ENCODE peak calls at places on chromosomes 7 and 10, in four cellular contexts. One of them, this sample, is unnamed.

GRCh38 chr10:8873310-8873709 is 818.8 kb downstream of the GATA3 start:
- DNase-seq in AG10803: no peak
- DNase-seq in left ventricle myocardium inferior: no peak
- DNase-seq in H9: no peak
- DNase-seq in this sample: no peak

GRCh38 chr10:126387041-126387908 is 1.0 kb downstream of the ADAM12 start:
- DNase-seq in H9: peak
- DNase-seq in AG10803: peak
- DNase-seq in left ventricle myocardium inferior: peak
- DNase-seq in this sample: peak

GRCh38 chr10:107899075-107899474 is 734.6 kb upstream of the SORCS1 start:
- DNase-seq in AG10803: no peak
- DNase-seq in H9: peak
- DNase-seq in left ventricle myocardium inferior: no peak
- DNase-seq in this sample: no peak

GRCh38 chr7:20666444-20666843 is 51.0 kb downstream of the ABCB5 start:
- DNase-seq in left ventricle myocardium inferior: no peak
- DNase-seq in AG10803: no peak
- DNase-seq in H9: no peak
- DNase-seq in this sample: no peak

GRCh38 chr10:13945760-13946460 is 359.1 kb downstream of the PRPF18 start:
- DNase-seq in left ventricle myocardium inferior: no peak
- DNase-seq in AG10803: peak
- DNase-seq in H9: no peak
- DNase-seq in this sample: no peak

GRCh38 chr10:14036233-14036632 is 294.5 kb downstream of the FRMD4A start:
- DNase-seq in H9: no peak
- DNase-seq in AG10803: no peak
- DNase-seq in left ventricle myocardium inferior: no peak
- DNase-seq in this sample: no peak

GRCh38 chr7:63070696-63071095 is 928.0 kb upstream of the ZNF722 start:
- DNase-seq in left ventricle myocardium inferior: no peak
- DNase-seq in H9: no peak
- DNase-seq in AG10803: no peak
- DNase-seq in this sample: peak

GRCh38 chr10:42971251-42971599 is 105.6 kb upstream of the RET start:
- DNase-seq in H9: no peak
- DNase-seq in left ventricle myocardium inferior: no peak
- DNase-seq in AG10803: no peak
- DNase-seq in this sample: no peak

GRCh38 chr7:50266893-50267386 is 37.6 kb upstream of the IKZF1 start:
- DNase-seq in AG10803: no peak
- DNase-seq in left ventricle myocardium inferior: peak
- DNase-seq in H9: no peak
- DNase-seq in this sample: no peak

GRCh38 chr7:103987455-103987854 is 2.0 kb downstream of the RELN start:
- DNase-seq in left ventricle myocardium inferior: no peak
- DNase-seq in H9: no peak
- DNase-seq in AG10803: no peak
- DNase-seq in this sample: no peak

GRCh38 chr10:4947039-4947634 is 16.1 kb upstream of the AKR1C1 start:
- DNase-seq in AG10803: peak
- DNase-seq in H9: no peak
- DNase-seq in left ventricle myocardium inferior: no peak
- DNase-seq in this sample: no peak

GRCh38 chr7:47901542-47901941 is 46.7 kb downstream of the PKD1L1 start:
- DNase-seq in H9: no peak
- DNase-seq in left ventricle myocardium inferior: no peak
- DNase-seq in AG10803: peak
- DNase-seq in this sample: no peak

GRCh38 chr10:120632936-120633335 is 175.9 kb downstream of the PLPP4 start:
- DNase-seq in AG10803: no peak
- DNase-seq in H9: no peak
- DNase-seq in left ventricle myocardium inferior: no peak
- DNase-seq in this sample: no peak

GRCh38 chr7:41592226-41592625 is 110.7 kb downstream of the INHBA start:
- DNase-seq in H9: no peak
- DNase-seq in left ventricle myocardium inferior: no peak
- DNase-seq in AG10803: peak
- DNase-seq in this sample: no peak

GRCh38 chr7:49791089-49791741 is 17.8 kb downstream of the VWC2 start:
- DNase-seq in left ventricle myocardium inferior: no peak
- DNase-seq in AG10803: no peak
- DNase-seq in H9: peak
- DNase-seq in this sample: no peak

GRCh38 chr7:36668080-36668479 is 56.2 kb downstream of the AOAH start:
- DNase-seq in left ventricle myocardium inferior: no peak
- DNase-seq in AG10803: no peak
- DNase-seq in H9: no peak
- DNase-seq in this sample: no peak

GRCh38 chr10:12348870-12349627 is at the start of gene CAMK1D:
- DNase-seq in left ventricle myocardium inferior: peak
- DNase-seq in AG10803: peak
- DNase-seq in H9: peak
- DNase-seq in this sample: peak

GRCh38 chr10:12349628-12350166 is 350 bp downstream of the CAMK1D start:
- DNase-seq in AG10803: no peak
- DNase-seq in H9: no peak
- DNase-seq in left ventricle myocardium inferior: no peak
- DNase-seq in this sample: no peak

GRCh38 chr10:12350925-12351324 is 1.6 kb downstream of the CAMK1D start:
- DNase-seq in H9: no peak
- DNase-seq in left ventricle myocardium inferior: no peak
- DNase-seq in AG10803: no peak
- DNase-seq in this sample: no peak

GRCh38 chr10:12351447-12351846 is 2.1 kb downstream of the CAMK1D start:
- DNase-seq in left ventricle myocardium inferior: no peak
- DNase-seq in AG10803: no peak
- DNase-seq in H9: no peak
- DNase-seq in this sample: no peak

GRCh38 chr10:12350167-12350872 is 973 bp downstream of the CAMK1D start:
- DNase-seq in AG10803: peak
- DNase-seq in H9: peak
- DNase-seq in left ventricle myocardium inferior: peak
- DNase-seq in this sample: peak
- TF ChIP-seq CTCF in AG10803: no peak
- TF ChIP-seq CTCF in H9: no peak
- TF ChIP-seq CTCF in left ventricle myocardium inferior: peak
- TF ChIP-seq CTCF in this sample: peak

GRCh38 chr10:110306452-110306768 is 1.7 kb upstream of the SMNDC1 start:
- DNase-seq in AG10803: no peak
- DNase-seq in H9: no peak
- DNase-seq in left ventricle myocardium inferior: no peak
- DNase-seq in this sample: no peak
- TF ChIP-seq CTCF in AG10803: no peak
- TF ChIP-seq CTCF in H9: no peak
- TF ChIP-seq CTCF in left ventricle myocardium inferior: no peak
- TF ChIP-seq CTCF in this sample: no peak

GRCh38 chr10:78258303-78259030 is 224.8 kb downstream of the RPS24 start:
- DNase-seq in AG10803: no peak
- DNase-seq in H9: no peak
- DNase-seq in left ventricle myocardium inferior: no peak
- DNase-seq in this sample: no peak
- TF ChIP-seq CTCF in AG10803: no peak
- TF ChIP-seq CTCF in H9: peak
- TF ChIP-seq CTCF in left ventricle myocardium inferior: no peak
- TF ChIP-seq CTCF in this sample: no peak

GRCh38 chr10:129078746-129079480 is 388.1 kb upstream of the MGMT start:
- DNase-seq in AG10803: no peak
- DNase-seq in H9: no peak
- DNase-seq in left ventricle myocardium inferior: no peak
- DNase-seq in this sample: no peak
- TF ChIP-seq CTCF in AG10803: no peak
- TF ChIP-seq CTCF in H9: no peak
- TF ChIP-seq CTCF in left ventricle myocardium inferior: no peak
- TF ChIP-seq CTCF in this sample: no peak

GRCh38 chr10:1183033-1183396 is 126.8 kb downstream of the WDR37 start:
- DNase-seq in H9: no peak
- DNase-seq in left ventricle myocardium inferior: no peak
- DNase-seq in AG10803: no peak
- DNase-seq in this sample: peak
- TF ChIP-seq CTCF in H9: no peak
- TF ChIP-seq CTCF in left ventricle myocardium inferior: no peak
- TF ChIP-seq CTCF in AG10803: no peak
- TF ChIP-seq CTCF in this sample: no peak

DNA sequence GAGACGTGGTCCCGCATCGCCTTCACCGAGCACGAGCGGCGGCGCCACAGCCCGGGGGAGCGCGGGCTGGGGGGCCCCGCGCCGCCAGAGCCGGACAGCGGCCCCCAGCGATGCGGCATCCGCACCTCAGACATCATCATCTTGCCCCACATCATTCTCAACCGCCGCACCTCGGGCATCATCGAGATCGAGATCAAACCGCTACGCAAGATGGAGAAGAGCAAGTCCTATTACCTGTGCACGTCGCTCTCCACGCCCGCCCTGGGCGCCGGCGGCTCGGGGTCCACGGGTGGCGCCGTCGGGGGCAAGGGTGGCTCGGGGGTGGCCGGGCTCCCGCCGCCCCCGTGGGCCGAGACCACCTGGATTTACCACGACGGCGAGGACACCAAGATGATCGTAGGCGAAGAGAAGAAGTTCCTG is 733 bp downstream of the CNNM2 start:
- DNase-seq in H9: no peak
- DNase-seq in left ventricle myocardium inferior: no peak
- DNase-seq in AG10803: no peak
- DNase-seq in this sample: peak
- TF ChIP-seq CTCF in H9: no peak
- TF ChIP-seq CTCF in left ventricle myocardium inferior: no peak
- TF ChIP-seq CTCF in AG10803: no peak
- TF ChIP-seq CTCF in this sample: no peak

GRCh38 chr7:1235501-1236131 is 2.9 kb downstream of the UNCX start:
- DNase-seq in AG10803: no peak
- DNase-seq in left ventricle myocardium inferior: no peak
- DNase-seq in H9: no peak
- DNase-seq in this sample: no peak
- TF ChIP-seq CTCF in AG10803: no peak
- TF ChIP-seq CTCF in left ventricle myocardium inferior: no peak
- TF ChIP-seq CTCF in H9: no peak
- TF ChIP-seq CTCF in this sample: no peak

This sample was measured in tibial artery.